ENCODE peak calls at places on chromosomes 4 and X, in five cellular contexts. Y is AG08395; B is SJSA1; Q is activated CD4-positive, alpha-beta T cell treated with anti-CD3 and anti-CD28 coated beads, Interleukin-2, amount 50 U/mL, for 24 hours; E is nucleus accumbens. C is an unnamed sample.

GRCh38 chrX:24763989-24764388 is 70.3 kb downstream of the POLA1 start:
- DNase-seq in Y (no peak), B (no peak), Q (no peak), E (no peak), C (no peak)

GRCh38 chrX:41718481-41719245 is 5.3 kb upstream of the GPR82 start:
- DNase-seq in Y (no peak), B (no peak), Q (no peak), E (no peak), C (no peak)

GRCh38 chr4:6575503-6576240 is 683 bp downstream of the MAN2B2 start:
- DNase-seq in Y (no peak), B (no peak), Q (no peak), E (no peak), C (no peak)

GRCh38 chr4:79281577-79282359 is 44.1 kb downstream of the NAA11 start:
- DNase-seq in Y (no peak), B (no peak), Q (no peak), E (no peak), C (no peak)

GRCh38 chr4:26074672-26075071 is 160.7 kb downstream of the SMIM20 start:
- DNase-seq in Y (no peak), B (no peak), Q (peak; percentile 28), E (no peak), C (no peak)

GRCh38 chrX:12210196-12210815 is 72.0 kb downstream of the FRMPD4 start:
- DNase-seq in Y (peak; percentile 62), B (peak; percentile 67), Q (no peak), E (no peak), C (no peak)

GRCh38 chr4:54539500-54540029 is 118.2 kb upstream of the KIT start:
- DNase-seq in Y (peak; percentile 72), B (peak; percentile 4), Q (no peak), E (peak; percentile 37), C (no peak)

GRCh38 chrX:136816970-136817369 is 36.2 kb upstream of the ARHGEF6 start:
- DNase-seq in Y (peak; percentile 39), B (peak; percentile 44), Q (no peak), E (no peak), C (no peak)